ENCODE peak calls at places on chromosomes 7 and 10, in four cellular contexts. Y is NT2/D1, F is NB4, N is NCI-H446. O is an unnamed sample.

GRCh38 chr10:77628906-77629730 is 8.5 kb downstream of the KCNMA1 start:
- DNase-seq in N (no peak), Y (no peak), F (no peak), O (no peak)

GRCh38 chr10:20891338-20891714 is 5.8 kb downstream of the NEBL start:
- DNase-seq in Y (no peak), N (no peak), F (no peak), O (no peak)

GRCh38 chr7:41028591-41028990 is 674.3 kb downstream of the INHBA start:
- DNase-seq in F (no peak), N (no peak), Y (no peak), O (no peak)

GRCh38 chr7:151735186-151735853 is 141.6 kb downstream of the PRKAG2 start:
- DNase-seq in F (no peak), Y (no peak), N (no peak), O (no peak)

GRCh38 chr7:155203059-155203881 is 94.4 kb upstream of the INSIG1 start:
- DNase-seq in N (no peak), F (peak), Y (no peak), O (no peak)

GRCh38 chr10:3407208-3407607 is 234.6 kb upstream of the PITRM1 start:
- DNase-seq in F (no peak), Y (no peak), N (no peak), O (no peak)

GRCh38 chr7:148914208-148914777 is 30.2 kb upstream of the EZH2 start:
- DNase-seq in N (no peak), Y (no peak), F (peak), O (peak)

GRCh38 chr10:21894648-21895342 is 108.7 kb downstream of the DNAJC1 start:
- DNase-seq in Y (no peak), F (no peak), N (no peak), O (no peak)

GRCh38 chr7:92749832-92750231 is 86.5 kb downstream of the CDK6 start:
- DNase-seq in N (no peak), F (no peak), Y (no peak), O (no peak)

GRCh38 chr10:25068152-25069058 is 52.0 kb downstream of the THNSL1 start:
- DNase-seq in Y (peak), F (no peak), N (no peak), O (peak)

GRCh38 chr10:125064681-125065492 is 95.5 kb downstream of the CTBP2 start:
- DNase-seq in Y (no peak), F (peak), N (no peak), O (peak)

GRCh38 chr7:96084880-96085551 is 236.9 kb downstream of the SLC25A13 start:
- DNase-seq in F (no peak), Y (no peak), N (no peak), O (no peak)

GRCh38 chr7:42235734-42236133 is 1.3 kb downstream of the GLI3 start:
- DNase-seq in F (no peak), Y (no peak), N (no peak), O (peak)

GRCh38 chr7:56083150-56083785 is 9.5 kb downstream of the PHKG1 start:
- DNase-seq in F (no peak), Y (no peak), N (peak), O (peak)

GRCh38 chr10:93445097-93445960 is 36.8 kb downstream of the MYOF start:
- DNase-seq in F (no peak), Y (peak), N (peak), O (peak)

GRCh38 chr10:12250181-12250580 is 54.2 kb downstream of the CDC123 start:
- DNase-seq in F (no peak), Y (no peak), N (no peak), O (no peak)

GRCh38 chr10:122186822-122187810 is 84.0 kb upstream of the BTBD16 start:
- DNase-seq in Y (no peak), N (no peak), F (peak), O (peak)

O was measured in left kidney.